ENCODE peak calls at places on chromosomes 5 and 9, in seven cellular contexts. O is ecto neural progenitor cell; K is stimulated activated CD4-positive, alpha-beta T cell treated with anti-CD3 and anti-CD28 coated beads, TNF-alpha, amount 100 ng/mL, for 24 hours; E is stimulated activated effector memory CD8-positive, alpha-beta T cell treated with anti-CD3 and anti-CD28 coated beads, Interleukin-12 subunit alpha, Interleukin-12 subunit beta, amount 100 ng/mL, for 72 hours; R is pancreas; Z is activated CD4-positive, alpha-beta T cell treated with anti-CD3 and anti-CD28 coated beads for 1 hour; G is pons. C is an unnamed sample.

GRCh38 chr5:22504411-22504810 is 348.7 kb downstream of the CDH12 start:
- DNase-seq in O (no peak), K (no peak), E (no peak), R (no peak), Z (no peak), G (no peak), C (no peak)

GRCh38 chr5:73996181-73996770 is 370.3 kb downstream of the ARHGEF28 start:
- DNase-seq in O (no peak), K (no peak), E (no peak), R (no peak), Z (no peak), G (no peak), C (no peak)

GRCh38 chr5:9546973-9547947 is 1.4 kb upstream of the SEMA5A start:
- DNase-seq in O (peak), K (no peak), E (no peak), R (peak), Z (no peak), G (peak), C (peak)

GRCh38 chr5:180291234-180291940 is 496 bp downstream of the MAPK9 start:
- DNase-seq in O (no peak), K (no peak), E (peak), R (peak), Z (no peak), G (no peak), C (peak)

GRCh38 chr9:83259558-83259957 is 196.6 kb upstream of the RASEF start:
- DNase-seq in O (no peak), K (no peak), E (no peak), R (no peak), Z (no peak), G (no peak), C (no peak)

GRCh38 chr5:32283539-32284377 is 29.0 kb downstream of the MTMR12 start:
- DNase-seq in O (no peak), K (no peak), E (no peak), R (no peak), Z (no peak), G (no peak), C (no peak)

GRCh38 chr9:106976772-106977171 is 113.8 kb downstream of the ZNF462 start:
- DNase-seq in O (no peak), K (no peak), E (no peak), R (no peak), Z (no peak), G (no peak), C (no peak)

GRCh38 chr5:55603947-55604346 is 69.2 kb upstream of the PLPP1 start:
- DNase-seq in O (no peak), K (no peak), E (peak), R (no peak), Z (no peak), G (peak), C (peak)

GRCh38 chr9:84456526-84456925 is 116.0 kb upstream of the SLC28A3 start:
- DNase-seq in O (no peak), K (no peak), E (no peak), R (no peak), Z (no peak), G (no peak), C (no peak)

GRCh38 chr9:72041775-72042194 is 18.6 kb downstream of the C9orf57 start:
- DNase-seq in O (no peak), K (no peak), E (no peak), R (peak), Z (no peak), G (no peak), C (no peak)

GRCh38 chr5:56496581-56497063 is 263.5 kb upstream of the ANKRD55 start:
- DNase-seq in O (no peak), K (no peak), E (no peak), R (no peak), Z (no peak), G (peak), C (no peak)

C was measured in globus pallidus.